ENCODE peak calls at places on chromosomes 12 and 14, in four cellular contexts. C, J, F and W are unnamed samples.

GRCh38 chr12:133235401-133236112 is at the start of gene ANHX:
- DNase-seq in C (no peak), J (no peak), F (no peak), W (no peak)

GRCh38 chr14:59190372-59190771 is 1.9 kb downstream of the DAAM1 start:
- DNase-seq in C (no peak), J (peak; percentile 32), F (peak; percentile 14), W (no peak)

GRCh38 chr12:6215932-6216494 is 15.8 kb downstream of the CD9 start:
- DNase-seq in C (no peak), J (no peak), F (no peak), W (no peak)

GRCh38 chr12:111327474-111327873 is 41.4 kb downstream of the PHETA1 start:
- DNase-seq in C (no peak), J (no peak), F (no peak), W (no peak)

GRCh38 chr12:29309320-29309902 is 71.6 kb downstream of the ERGIC2 start:
- DNase-seq in C (no peak), J (peak; percentile 11), F (no peak), W (no peak)

GRCh38 chr12:113413488-113413939 is 8.7 kb upstream of the SDSL start:
- DNase-seq in C (no peak), J (peak; percentile 28), F (no peak), W (no peak)

GRCh38 chr12:109446-109845 is 42.9 kb downstream of the IQSEC3 start:
- DNase-seq in C (no peak), J (no peak), F (no peak), W (no peak)

GRCh38 chr12:51972849-51973273 is 21.4 kb downstream of the ACVR1B start:
- DNase-seq in C (no peak), J (peak; percentile 91), F (peak; percentile 96), W (no peak)

GRCh38 chr12:69161835-69162234 is 77.5 kb upstream of the CPSF6 start:
- DNase-seq in C (peak; percentile 83), J (no peak), F (no peak), W (peak; percentile 39)

GRCh38 chr14:34872822-34873590 is 2.2 kb downstream of the BAZ1A start:
- DNase-seq in C (no peak), J (no peak), F (no peak), W (peak; percentile 8)

GRCh38 chr12:124240493-124240892 is 54.4 kb upstream of the RFLNA start:
- DNase-seq in C (no peak), J (peak; percentile 62), F (peak; percentile 14), W (peak; percentile 28)

GRCh38 chr14:63454863-63455622 is 88.1 kb downstream of the PPP2R5E start:
- DNase-seq in C (no peak), J (peak; percentile 26), F (peak; percentile 29), W (no peak)

GRCh38 chr12:47636908-47637780 is 68.7 kb downstream of the RPAP3 start:
- DNase-seq in C (no peak), J (peak; percentile 78), F (peak; percentile 58), W (no peak)

GRCh38 chr12:42281281-42281680 is 43.2 kb upstream of the YAF2 start:
- DNase-seq in C (no peak), J (no peak), F (no peak), W (no peak)

GRCh38 chr14:49792618-49793017 is 24.7 kb downstream of the KLHDC2 start:
- DNase-seq in C (no peak), J (no peak), F (no peak), W (no peak)

GRCh38 chr12:464484-465267 is 4.9 kb downstream of the B4GALNT3 start:
- DNase-seq in C (no peak), J (no peak), F (no peak), W (no peak)

GRCh38 chr12:126389215-126389841 is 1324.1 kb downstream of the AACS start:
- DNase-seq in C (no peak), J (no peak), F (no peak), W (no peak)

GRCh38 chr12:6318440-6318879 is 8.0 kb downstream of the PLEKHG6 start:
- DNase-seq in C (no peak), J (no peak), F (no peak), W (no peak)

GRCh38 chr12:22234561-22234960 is 99.9 kb downstream of the ST8SIA1 start:
- DNase-seq in C (no peak), J (no peak), F (no peak), W (no peak)

GRCh38 chr12:107236824-107237467 is 143.6 kb upstream of the CRY1 start:
- DNase-seq in C (no peak), J (no peak), F (no peak), W (no peak)

GRCh38 chr12:113239811-113240331 is 18.6 kb downstream of the TPCN1 start:
- DNase-seq in C (no peak), J (no peak), F (no peak), W (no peak)

GRCh38 chr14:57725399-57726077 is 140.4 kb downstream of the SLC35F4 start:
- DNase-seq in C (no peak), J (no peak), F (no peak), W (no peak)

GRCh38 chr12:129570796-129571400 is 332.9 kb downstream of the TMEM132D start:
- DNase-seq in C (no peak), J (no peak), F (no peak), W (no peak)

GRCh38 chr12:52044284-52044983 is 6.8 kb upstream of the NR4A1 start:
- DNase-seq in C (no peak), J (no peak), F (no peak), W (no peak)

GRCh38 chr12:132886529-132887477 is 602 bp downstream of the CHFR start:
- DNase-seq in C (no peak), J (peak; percentile 40), F (peak; percentile 14), W (no peak)

DNA sequence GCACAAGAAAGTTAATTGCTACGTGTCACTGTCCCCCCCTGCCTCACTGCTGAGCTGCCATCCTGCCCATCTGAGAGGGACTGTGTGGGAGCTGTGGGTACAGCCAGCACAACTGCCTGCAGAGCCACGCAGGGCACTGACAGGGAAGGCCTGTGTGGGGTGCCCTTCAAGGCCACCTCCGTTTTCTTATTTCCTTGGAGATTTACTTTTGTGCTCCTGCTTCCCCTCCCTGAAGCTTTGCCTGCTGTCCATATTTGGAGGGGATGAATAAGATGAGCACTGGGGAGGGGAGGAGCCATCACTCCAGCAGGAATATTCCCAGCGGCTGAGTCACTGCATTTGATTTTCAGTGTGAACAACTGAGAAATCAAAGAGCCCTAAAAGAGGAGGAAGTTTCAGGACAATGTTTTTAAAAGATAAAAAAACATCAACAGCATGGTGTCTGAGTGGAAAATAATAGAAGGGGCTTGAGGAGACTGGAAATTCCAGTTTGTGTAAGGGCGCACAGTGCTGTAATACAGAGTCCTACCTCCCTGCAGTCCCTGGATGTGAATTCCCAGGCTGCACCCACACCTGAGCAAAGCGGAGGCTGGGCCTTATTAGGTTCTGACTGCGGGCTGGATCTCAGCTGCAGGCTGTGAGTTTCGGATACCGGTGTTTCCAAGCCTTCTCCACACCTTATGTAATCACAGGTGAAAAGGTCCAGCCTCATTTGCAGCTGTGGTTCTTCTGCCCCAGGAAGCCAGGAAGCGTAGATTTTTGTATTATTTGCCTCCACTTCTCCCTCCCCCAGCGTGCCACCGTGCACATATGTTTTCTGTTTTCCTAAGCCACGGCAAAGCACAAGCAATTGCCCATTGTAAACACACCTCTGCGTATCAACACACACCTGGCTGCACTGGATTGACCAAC is 192.6 kb upstream of the BCL2L14 start:
- DNase-seq in C (no peak), J (no peak), F (no peak), W (no peak)
- TF ChIP-seq SPI1 in C (no peak), J (no peak), F (no peak), W (no peak)

GRCh38 chr12:89504560-89505346 is 19.8 kb downstream of the GALNT4 start:
- DNase-seq in C (no peak), J (no peak), F (no peak), W (no peak)
- TF ChIP-seq SPI1 in C (no peak), J (no peak), F (no peak), W (no peak)

GRCh38 chr12:65824314-65824563 is at the start of gene HMGA2:
- DNase-seq in C (no peak), J (no peak), F (no peak), W (no peak)

GRCh38 chr12:65823481-65824313 is 586 bp upstream of the HMGA2 start:
- DNase-seq in C (no peak), J (no peak), F (no peak), W (no peak)

GRCh38 chr12:65825323-65825572 is 965 bp downstream of the HMGA2 start:
- DNase-seq in C (no peak), J (no peak), F (no peak), W (no peak)

GRCh38 chr12:65821336-65821735 is 2.9 kb upstream of the HMGA2 start:
- DNase-seq in C (no peak), J (no peak), F (no peak), W (no peak)

DNA sequence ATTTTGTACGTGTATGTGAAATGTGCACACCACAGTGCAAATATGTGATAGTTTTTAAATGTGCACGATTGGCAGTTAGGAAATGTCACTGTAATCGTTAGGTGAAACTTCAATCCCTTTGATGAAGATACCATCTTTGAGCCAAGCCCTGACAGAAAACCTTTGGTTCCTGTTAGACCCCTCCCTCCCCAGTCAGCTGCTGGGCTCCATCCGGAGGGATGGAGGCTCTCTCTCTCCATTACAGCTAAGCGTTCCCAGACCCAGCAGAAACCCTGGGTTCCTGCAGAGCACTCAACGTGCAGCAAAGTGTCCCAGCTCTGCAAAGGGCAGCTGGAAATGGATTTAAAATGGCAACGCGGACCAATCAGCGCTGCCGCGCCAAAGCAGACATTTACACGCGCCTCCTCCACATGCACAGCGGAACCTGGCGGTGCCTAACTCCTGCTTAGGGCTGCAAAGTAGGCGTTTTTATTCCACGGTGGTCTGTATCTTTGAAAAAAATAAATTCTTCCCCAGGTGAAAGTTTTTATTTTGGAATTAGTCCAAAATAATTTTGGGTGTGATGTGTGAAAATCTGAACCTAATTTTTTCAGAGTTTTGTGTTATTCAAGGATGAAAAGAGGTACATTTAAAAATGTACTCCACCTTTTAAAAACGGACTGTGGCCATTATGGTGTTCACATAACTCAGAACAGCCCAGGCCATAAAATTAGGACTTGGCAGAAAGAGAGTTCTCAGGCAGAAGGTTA is 1.4 kb upstream of the HMGA2 start:
- DNase-seq in C (no peak), J (no peak), F (no peak), W (no peak)
- TF ChIP-seq SPI1 in C (no peak), J (no peak), F (no peak), W (no peak)

GRCh38 chr12:63098851-63099250 is 52.1 kb downstream of the AVPR1A start:
- DNase-seq in C (no peak), J (peak; percentile 31), F (no peak), W (no peak)
- TF ChIP-seq SPI1 in C (no peak), J (no peak), F (no peak), W (no peak)

GRCh38 chr12:27085654-27086053 is 3.3 kb upstream of the C12orf71 start:
- DNase-seq in C (no peak), J (no peak), F (no peak), W (no peak)

GRCh38 chr12:27076930-27077329 is 5.4 kb downstream of the C12orf71 start:
- DNase-seq in C (no peak), J (no peak), F (no peak), W (no peak)

GRCh38 chr12:27083861-27084271 is 1.5 kb upstream of the C12orf71 start:
- DNase-seq in C (no peak), J (no peak), F (no peak), W (no peak)

GRCh38 chr12:27077586-27077985 is 4.8 kb downstream of the C12orf71 start:
- DNase-seq in C (no peak), J (no peak), F (no peak), W (no peak)

GRCh38 chr12:27081668-27082091 is 698 bp downstream of the C12orf71 start:
- DNase-seq in C (no peak), J (peak; percentile 19), F (no peak), W (no peak)
- TF ChIP-seq SPI1 in C (no peak), J (no peak), F (no peak), W (no peak)